ENCODE peak calls at places on chromosome 18, in nine cellular contexts. R is left ventricle myocardium inferior, K is spleen, Q is NB4, I is sigmoid colon, V is AG10803, A is GM13976, H is RWPE1, B is B cell. F is an unnamed sample.

GRCh38 chr18:76264073-76264472 is 231.0 kb downstream of the ZNF516 start:
- DNase-seq in V (no peak), H (peak; percentile 7), B (no peak), I (no peak), R (no peak), K (no peak), A (no peak), Q (no peak), F (no peak)

GRCh38 chr18:69636529-69637301 is 236.0 kb downstream of the DOK6 start:
- DNase-seq in I (no peak), H (no peak), R (no peak), V (no peak), K (no peak), A (peak; percentile 8), B (no peak), Q (peak; percentile 5), F (no peak)

GRCh38 chr18:1488957-1489356 is 584.3 kb downstream of the ADCYAP1 start:
- DNase-seq in Q (no peak), A (no peak), V (no peak), I (no peak), B (no peak), H (no peak), K (no peak), R (no peak), F (no peak)

GRCh38 chr18:7367336-7367735 is 136.4 kb downstream of the LRRC30 start:
- DNase-seq in R (no peak), I (no peak), B (no peak), K (no peak), H (no peak), V (no peak), A (no peak), Q (no peak), F (no peak)

GRCh38 chr18:63407734-63408133 is 14.5 kb downstream of the VPS4B start:
- DNase-seq in I (no peak), A (no peak), Q (no peak), V (no peak), B (no peak), R (no peak), K (no peak), H (no peak), F (no peak)

GRCh38 chr18:79523738-79524180 is 128.0 kb downstream of the NFATC1 start:
- DNase-seq in R (no peak), Q (peak; percentile 75), K (peak; percentile 86), A (peak; percentile 81), H (no peak), B (peak; percentile 82), V (no peak), I (peak; percentile 55), F (no peak)

GRCh38 chr18:39389800-39390379 is 1824.3 kb upstream of the CELF4 start:
- DNase-seq in A (no peak), B (no peak), R (no peak), H (no peak), Q (no peak), V (no peak), K (no peak), I (no peak), F (no peak)

GRCh38 chr18:27064673-27065072 is 120.4 kb downstream of the CHST9 start:
- DNase-seq in H (no peak), I (no peak), B (no peak), A (no peak), V (no peak), R (no peak), Q (no peak), K (no peak), F (no peak)

GRCh38 chr18:69916412-69916811 is 31.3 kb downstream of the CD226 start:
- DNase-seq in Q (no peak), K (no peak), H (peak; percentile 8), B (no peak), R (no peak), I (no peak), A (no peak), V (no peak), F (no peak)

GRCh38 chr18:77136871-77137665 is 4.5 kb upstream of the MBP start:
- DNase-seq in B (no peak), R (no peak), K (no peak), H (no peak), A (no peak), Q (no peak), I (no peak), V (no peak), F (no peak)

GRCh38 chr18:64037812-64038414 is 68.0 kb downstream of the SERPINB8 start:
- DNase-seq in H (peak; percentile 42), B (peak; percentile 60), A (peak; percentile 50), V (peak; percentile 22), K (no peak), Q (peak; percentile 43), I (no peak), R (no peak), F (peak; percentile 12)

GRCh38 chr18:51029694-51030536 is at the start of gene SMAD4:
- DNase-seq in B (peak; percentile 96), I (peak; percentile 98), H (peak; percentile 90), R (peak; percentile 96), Q (peak; percentile 95), V (peak; percentile 95), A (peak; percentile 97), K (peak; percentile 99), F (peak; percentile 100)

DNA sequence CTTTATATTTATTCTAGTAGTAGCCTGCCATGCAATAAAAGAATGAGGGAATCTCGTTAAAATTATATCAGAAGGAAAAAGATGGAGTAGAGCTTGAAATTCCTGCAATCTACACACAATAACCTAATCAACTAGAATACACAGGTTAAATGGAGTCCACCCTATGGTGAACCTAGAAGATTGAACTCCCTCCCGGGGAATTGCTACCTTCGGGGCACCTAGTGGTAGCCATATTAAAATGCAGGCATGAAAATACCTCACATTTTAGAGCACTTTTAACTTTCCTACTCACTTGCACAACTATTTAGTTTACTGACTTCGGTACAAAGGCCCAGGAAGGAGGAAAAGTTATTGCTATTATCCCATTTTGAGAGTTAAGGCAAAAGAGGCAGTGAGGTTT is 174.5 kb downstream of the SS18 start:
- DNase-seq in K (no peak), B (no peak), A (no peak), Q (no peak), H (no peak), V (no peak), R (no peak), I (no peak), F (no peak)
- TF ChIP-seq CTCF in K (no peak), B (no peak), A (no peak), Q (no peak), H (no peak), V (no peak), R (no peak), I (no peak), F (peak; percentile 14)

GRCh38 chr18:35122586-35123224 is 81.5 kb downstream of the MAPRE2 start:
- DNase-seq in Q (no peak), K (no peak), V (no peak), B (no peak), A (no peak), H (no peak), I (no peak), R (no peak), F (peak; percentile 37)
- TF ChIP-seq CTCF in Q (no peak), K (no peak), V (no peak), B (peak; percentile 23), A (no peak), H (no peak), I (no peak), R (peak; percentile 51), F (peak; percentile 32)

DNA sequence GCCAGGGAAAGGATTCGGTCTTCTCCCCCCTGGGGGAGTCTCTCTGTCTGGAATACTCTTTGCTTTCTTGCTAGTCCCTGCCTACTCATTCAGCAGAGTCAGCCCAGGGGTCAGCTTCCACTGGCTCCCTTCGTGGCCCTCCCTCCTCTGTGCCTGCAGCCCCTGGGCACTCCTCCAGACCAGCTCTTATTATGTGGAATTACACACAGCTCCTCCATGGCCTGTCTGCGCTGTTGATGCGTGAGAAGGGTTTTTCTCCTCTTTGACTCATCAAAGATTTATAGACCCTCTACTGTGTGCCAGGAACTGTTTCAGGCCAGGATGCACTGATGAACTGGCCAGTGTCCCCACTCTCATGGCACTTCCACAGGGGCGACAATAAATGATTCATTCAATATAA is 44.4 kb downstream of the ST8SIA5 start:
- DNase-seq in Q (no peak), B (no peak), A (no peak), I (no peak), R (no peak), V (peak; percentile 89), K (no peak), H (no peak), F (peak; percentile 17)
- TF ChIP-seq CTCF in Q (no peak), B (no peak), A (no peak), I (no peak), R (no peak), V (no peak), K (no peak), H (no peak), F (no peak)

DNA sequence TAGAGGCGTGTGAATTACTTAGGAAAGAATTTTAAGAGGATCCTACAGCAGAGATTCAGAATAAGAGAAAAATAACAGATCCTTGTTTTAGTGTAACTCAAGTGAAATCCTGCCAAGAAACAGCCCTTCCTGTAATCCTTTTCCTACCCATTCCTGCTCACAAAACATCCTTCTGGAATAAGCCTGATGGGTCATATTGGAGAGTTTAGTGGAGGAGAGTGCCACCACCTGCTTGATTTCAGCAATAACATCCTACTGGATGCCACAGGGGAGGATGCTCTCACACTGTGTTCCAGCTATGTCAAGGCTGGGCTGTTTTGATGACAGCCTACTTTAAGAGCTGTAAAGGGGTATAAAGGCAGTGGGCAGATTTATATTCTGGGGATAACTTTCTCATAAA is 54.8 kb upstream of the CCDC178 start:
- DNase-seq in B (no peak), Q (peak; percentile 20), K (no peak), H (peak; percentile 1), I (no peak), V (peak; percentile 1), A (no peak), R (no peak), F (peak; percentile 29)
- TF ChIP-seq CTCF in B (no peak), Q (peak; percentile 32), K (no peak), H (no peak), I (no peak), V (no peak), A (peak; percentile 32), R (peak; percentile 39), F (peak; percentile 67)

GRCh38 chr18:5103286-5103685 is 93.8 kb downstream of the AKAIN1 start:
- DNase-seq in H (no peak), V (no peak), I (no peak), K (no peak), B (no peak), R (no peak), Q (peak; percentile 2), A (no peak), F (no peak)

GRCh38 chr18:5103693-5104092 is 93.4 kb downstream of the AKAIN1 start:
- DNase-seq in A (no peak), B (no peak), V (no peak), I (no peak), K (no peak), R (no peak), H (no peak), Q (no peak), F (no peak)

GRCh38 chr18:5107990-5108389 is 89.1 kb downstream of the AKAIN1 start:
- DNase-seq in H (no peak), V (no peak), R (no peak), K (no peak), I (no peak), B (no peak), Q (peak; percentile 8), A (no peak), F (peak; percentile 26)

GRCh38 chr18:5104246-5104645 is 92.8 kb downstream of the AKAIN1 start:
- DNase-seq in I (no peak), H (no peak), Q (no peak), R (no peak), V (no peak), B (no peak), K (no peak), A (no peak), F (no peak)

GRCh38 chr18:5106730-5107129 is 90.3 kb downstream of the AKAIN1 start:
- DNase-seq in V (no peak), I (no peak), A (no peak), Q (no peak), B (no peak), R (no peak), K (no peak), H (no peak), F (no peak)
- TF ChIP-seq CTCF in V (no peak), I (no peak), A (no peak), Q (peak; percentile 13), B (no peak), R (no peak), K (no peak), H (no peak), F (no peak)

F was measured in nephron progenitor cell.